ENCODE peak calls at places on chromosomes 1 and 21, in six cellular contexts. O is stomach, V is tibial nerve, T is IMR-90, D is HCT116, K is ovary. Y is an unnamed sample.

GRCh38 chr1:14969006-14969405 is 184.5 kb upstream of the TMEM51 start:
- DNase-seq in O (no peak), V (no peak), T (no peak), D (no peak), K (no peak), Y (no peak)

GRCh38 chr1:56817716-56818463 is 1.3 kb downstream of the FYB2 start:
- DNase-seq in O (no peak), V (no peak), T (no peak), D (no peak), K (no peak), Y (no peak)

GRCh38 chr1:71068325-71069240 is 12.3 kb downstream of the ZRANB2 start:
- DNase-seq in O (no peak), V (no peak), T (no peak), D (no peak), K (no peak), Y (no peak)

GRCh38 chr1:58575831-58576726 is 973 bp downstream of the TACSTD2 start:
- DNase-seq in O (peak), V (no peak), T (no peak), D (no peak), K (no peak), Y (no peak)

GRCh38 chr1:4001461-4001860 is 101.4 kb upstream of the C1orf174 start:
- DNase-seq in O (no peak), V (no peak), T (no peak), D (no peak), K (no peak), Y (no peak)

GRCh38 chr1:16387201-16388185 is 20.5 kb downstream of the SZRD1 start:
- DNase-seq in O (no peak), V (no peak), T (peak), D (no peak), K (no peak), Y (peak)

GRCh38 chr1:184745929-184746583 is 8.6 kb downstream of the EDEM3 start:
- DNase-seq in O (no peak), V (no peak), T (no peak), D (no peak), K (no peak), Y (no peak)

GRCh38 chr1:181077576-181078242 is 10.8 kb upstream of the IER5 start:
- DNase-seq in O (no peak), V (no peak), T (peak), D (no peak), K (no peak), Y (no peak)

GRCh38 chr1:227372662-227373061 is 54.4 kb upstream of the CDC42BPA start:
- DNase-seq in O (peak), V (no peak), T (peak), D (no peak), K (no peak), Y (no peak)

GRCh38 chr1:10708807-10709523 is 87.5 kb downstream of the CASZ1 start:
- DNase-seq in O (no peak), V (no peak), T (no peak), D (no peak), K (no peak), Y (no peak)

GRCh38 chr1:164058192-164058591 is 500.8 kb upstream of the PBX1 start:
- DNase-seq in O (no peak), V (no peak), T (no peak), D (no peak), K (no peak), Y (no peak)

GRCh38 chr1:63663873-63664272 is 70.7 kb downstream of the PGM1 start:
- DNase-seq in O (no peak), V (no peak), T (peak), D (no peak), K (no peak), Y (no peak)

GRCh38 chr1:214377886-214378285 is 96.9 kb downstream of the SMYD2 start:
- DNase-seq in O (no peak), V (no peak), T (peak), D (no peak), K (no peak), Y (no peak)

GRCh38 chr1:167273027-167273800 is 52.5 kb downstream of the POU2F1 start:
- DNase-seq in O (no peak), V (no peak), T (peak), D (no peak), K (no peak), Y (peak)

GRCh38 chr21:44958471-44959191 is 18.8 kb downstream of the SLX9 start:
- DNase-seq in O (peak), V (peak), T (peak), D (no peak), K (peak), Y (peak)

GRCh38 chr1:48076017-48076416 is 78.8 kb upstream of the TRABD2B start:
- DNase-seq in O (no peak), V (no peak), T (no peak), D (no peak), K (no peak), Y (no peak)

GRCh38 chr1:31767225-31767624 is 3.1 kb upstream of the ADGRB2 start:
- DNase-seq in O (no peak), V (no peak), T (no peak), D (no peak), K (no peak), Y (peak)

GRCh38 chr1:89085781-89086180 is 20.8 kb upstream of the GBP1 start:
- DNase-seq in O (peak), V (no peak), T (peak), D (peak), K (no peak), Y (no peak)

GRCh38 chr21:41769106-41769505 is 2.3 kb upstream of the RIPK4 start:
- DNase-seq in O (no peak), V (no peak), T (no peak), D (no peak), K (no peak), Y (no peak)

GRCh38 chr1:20154306-20154831 is 15.2 kb downstream of the PLA2G2F start:
- DNase-seq in O (no peak), V (no peak), T (no peak), D (no peak), K (no peak), Y (no peak)

GRCh38 chr1:16072616-16073484 is 601 bp downstream of the FAM131C start:
- DNase-seq in O (no peak), V (no peak), T (no peak), D (no peak), K (no peak), Y (peak)

GRCh38 chr1:246503341-246503740 is 3.7 kb downstream of the SMYD3 start:
- DNase-seq in O (no peak), V (no peak), T (peak), D (no peak), K (no peak), Y (no peak)

GRCh38 chr1:185996211-185996610 is 262.0 kb downstream of the HMCN1 start:
- DNase-seq in O (no peak), V (peak), T (peak), D (no peak), K (no peak), Y (peak)

GRCh38 chr1:93874025-93874651 is 4.9 kb downstream of the DNTTIP2 start:
- DNase-seq in O (no peak), V (no peak), T (peak), D (no peak), K (no peak), Y (no peak)

GRCh38 chr21:37164742-37165141 is 91.7 kb downstream of the TTC3 start:
- DNase-seq in O (no peak), V (no peak), T (no peak), D (no peak), K (no peak), Y (no peak)

DNA sequence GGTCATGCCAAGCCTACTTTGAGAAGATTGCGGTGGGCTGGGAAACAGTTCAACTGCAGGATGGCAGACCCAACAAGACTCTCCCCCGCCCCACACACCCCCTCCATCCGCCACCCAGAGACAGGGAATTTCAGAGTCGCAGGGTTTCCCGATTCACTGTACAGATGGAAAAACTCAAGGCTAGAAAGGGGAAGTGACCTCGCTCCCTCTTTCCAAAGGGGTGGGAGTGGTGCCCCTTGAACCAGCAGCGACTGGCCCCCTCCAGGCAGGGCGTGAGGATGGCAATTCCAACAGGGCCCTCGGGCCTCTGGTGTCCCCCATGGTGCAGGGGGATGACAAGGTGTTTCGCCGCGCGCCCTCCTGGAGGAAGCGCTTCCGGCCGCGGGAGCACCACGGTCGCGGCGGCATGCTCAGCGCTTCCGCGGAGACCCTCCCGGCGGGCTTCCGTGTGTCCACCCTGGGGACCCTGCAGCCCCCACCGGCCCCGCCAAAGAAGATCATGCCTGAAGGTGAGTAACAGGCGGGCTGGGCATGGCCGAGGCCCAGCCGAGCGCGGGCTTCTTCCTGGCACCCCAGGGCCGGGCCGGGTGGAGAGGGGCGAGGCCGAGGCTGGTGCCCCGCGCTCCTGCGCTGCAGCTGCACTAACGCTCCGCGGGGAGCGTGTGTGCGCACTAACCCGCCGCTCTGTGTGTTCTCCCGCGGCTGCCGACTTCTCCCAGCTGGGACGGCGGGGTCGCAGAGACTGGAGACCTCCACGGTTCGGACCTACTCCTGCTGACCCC is 10.4 kb downstream of the MYOG start:
- DNase-seq in O (no peak), V (no peak), T (no peak), D (no peak), K (no peak), Y (no peak)
- H3K4me3 ChIP-seq in O (peak), V (peak), T (no peak), D (no peak), K (peak), Y (no peak)

GRCh38 chr1:26362331-26362730 is 8.4 kb upstream of the CRYBG2 start:
- DNase-seq in O (no peak), V (no peak), T (no peak), D (no peak), K (no peak), Y (no peak)

GRCh38 chr1:26360051-26360806 is 6.3 kb upstream of the CRYBG2 start:
- DNase-seq in O (no peak), V (no peak), T (no peak), D (no peak), K (no peak), Y (peak)

GRCh38 chr1:26360807-26361604 is 7.1 kb upstream of the CRYBG2 start:
- DNase-seq in O (no peak), V (no peak), T (no peak), D (no peak), K (no peak), Y (no peak)

GRCh38 chr1:26363549-26364448 is 8.8 kb downstream of the ZNF683 start:
- DNase-seq in O (peak), V (peak), T (peak), D (peak), K (peak), Y (peak)

DNA sequence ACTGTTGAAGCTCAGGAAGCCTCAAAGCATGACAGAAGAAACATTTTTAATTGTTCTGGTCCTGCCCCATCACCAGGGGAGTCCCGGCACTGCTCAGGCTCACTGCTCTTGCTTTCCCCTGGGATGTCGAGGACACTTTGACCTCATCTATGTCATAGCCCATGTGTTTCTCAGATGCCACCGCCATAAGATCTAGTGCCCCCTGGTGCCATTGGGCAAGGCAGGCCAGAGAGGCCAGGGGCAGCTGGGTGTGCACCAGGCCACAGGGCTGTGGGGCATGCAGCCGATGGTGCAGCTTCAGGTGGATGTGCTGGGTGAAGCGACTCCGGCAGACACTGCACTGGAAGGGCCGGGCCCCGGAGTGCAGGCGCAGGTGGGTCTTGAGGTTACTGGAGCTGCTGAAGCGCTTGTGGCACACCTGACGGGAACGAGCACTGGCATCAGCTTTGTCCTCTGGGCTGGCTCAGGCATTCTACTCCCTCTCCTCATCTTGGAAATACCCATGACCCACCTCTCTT is 7.7 kb upstream of the CRYBG2 start:
- DNase-seq in O (no peak), V (no peak), T (no peak), D (no peak), K (no peak), Y (no peak)
- TF ChIP-seq CTCF in O (no peak), V (no peak), T (no peak), D (no peak), K (no peak), Y (no peak)

GRCh38 chr1:183024352-183025337 is 1.4 kb downstream of the LAMC1 start:
- DNase-seq in O (no peak), V (no peak), T (no peak), D (no peak), K (no peak), Y (no peak)

GRCh38 chr1:183021405-183022201 is 1.6 kb upstream of the LAMC1 start:
- DNase-seq in O (no peak), V (no peak), T (no peak), D (no peak), K (no peak), Y (no peak)

GRCh38 chr1:183022202-183023145 is 746 bp upstream of the LAMC1 start:
- DNase-seq in O (peak), V (peak), T (peak), D (peak), K (peak), Y (peak)

GRCh38 chr1:183023601-183024351 is 556 bp downstream of the LAMC1 start:
- DNase-seq in O (peak), V (peak), T (peak), D (peak), K (peak), Y (peak)

DNA sequence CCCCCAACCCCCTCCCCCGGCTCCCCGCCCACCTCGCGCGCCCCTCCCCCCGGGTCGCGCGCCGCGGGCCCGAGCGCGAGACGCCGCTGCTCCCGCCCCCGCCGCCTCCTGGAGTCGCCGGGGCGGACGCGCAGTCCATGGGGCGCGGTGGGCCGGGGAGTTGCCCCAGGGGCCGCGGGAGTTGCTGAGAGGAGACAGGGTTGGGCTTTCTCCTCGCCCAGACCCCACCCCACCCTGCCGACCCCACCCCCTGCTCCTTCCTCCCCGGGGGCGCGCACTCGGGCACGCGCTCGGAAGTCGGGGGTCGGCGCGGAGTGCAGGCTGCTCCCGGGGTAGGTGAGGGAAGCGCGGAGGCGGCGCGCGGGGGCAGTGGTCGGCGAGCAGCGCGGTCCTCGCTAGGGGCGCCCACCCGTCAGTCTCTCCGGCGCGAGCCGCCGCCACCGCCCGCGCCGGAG is at the start of gene LAMC1:
- DNase-seq in O (peak), V (peak), T (peak), D (no peak), K (peak), Y (peak)
- TF ChIP-seq POLR2A in O (no peak), V (peak), T (no peak), D (peak), K (no peak), Y (peak)

GRCh38 chr1:152110860-152111514 is 4.3 kb downstream of the TCHH start:
- DNase-seq in O (no peak), V (no peak), T (peak), D (no peak), K (no peak), Y (peak)

GRCh38 chr1:152108899-152109222 is 6.4 kb downstream of the TCHH start:
- DNase-seq in O (no peak), V (no peak), T (no peak), D (no peak), K (no peak), Y (no peak)

GRCh38 chr1:152110365-152110859 is 4.8 kb downstream of the TCHH start:
- DNase-seq in O (no peak), V (no peak), T (peak), D (no peak), K (no peak), Y (peak)

GRCh38 chr1:152109231-152109997 is 5.8 kb downstream of the TCHH start:
- DNase-seq in O (no peak), V (no peak), T (peak), D (no peak), K (no peak), Y (no peak)

GRCh38 chr1:152109998-152110294 is 5.3 kb downstream of the TCHH start:
- DNase-seq in O (no peak), V (no peak), T (no peak), D (no peak), K (no peak), Y (no peak)
- H3K4me3 ChIP-seq in O (peak), V (peak), T (peak), D (peak), K (no peak), Y (no peak)

GRCh38 chr1:52296345-52296744 is 69.7 kb downstream of the CC2D1B start:
- DNase-seq in O (no peak), V (peak), T (peak), D (peak), K (no peak), Y (no peak)
- TF ChIP-seq CTCF in O (peak), V (peak), T (peak), D (peak), K (peak), Y (peak)

GRCh38 chr1:6392880-6393399 is 627 bp downstream of the ACOT7 start:
- DNase-seq in O (no peak), V (no peak), T (no peak), D (no peak), K (no peak), Y (no peak)
- TF ChIP-seq POLR2A in O (no peak), V (no peak), T (no peak), D (peak), K (no peak), Y (no peak)

GRCh38 chr1:39638965-39639332 is 494 bp downstream of the HEYL start:
- DNase-seq in O (no peak), V (no peak), T (no peak), D (no peak), K (no peak), Y (no peak)
- H3K4me3 ChIP-seq in O (peak), V (peak), T (no peak), D (peak), K (peak), Y (no peak)

DNA sequence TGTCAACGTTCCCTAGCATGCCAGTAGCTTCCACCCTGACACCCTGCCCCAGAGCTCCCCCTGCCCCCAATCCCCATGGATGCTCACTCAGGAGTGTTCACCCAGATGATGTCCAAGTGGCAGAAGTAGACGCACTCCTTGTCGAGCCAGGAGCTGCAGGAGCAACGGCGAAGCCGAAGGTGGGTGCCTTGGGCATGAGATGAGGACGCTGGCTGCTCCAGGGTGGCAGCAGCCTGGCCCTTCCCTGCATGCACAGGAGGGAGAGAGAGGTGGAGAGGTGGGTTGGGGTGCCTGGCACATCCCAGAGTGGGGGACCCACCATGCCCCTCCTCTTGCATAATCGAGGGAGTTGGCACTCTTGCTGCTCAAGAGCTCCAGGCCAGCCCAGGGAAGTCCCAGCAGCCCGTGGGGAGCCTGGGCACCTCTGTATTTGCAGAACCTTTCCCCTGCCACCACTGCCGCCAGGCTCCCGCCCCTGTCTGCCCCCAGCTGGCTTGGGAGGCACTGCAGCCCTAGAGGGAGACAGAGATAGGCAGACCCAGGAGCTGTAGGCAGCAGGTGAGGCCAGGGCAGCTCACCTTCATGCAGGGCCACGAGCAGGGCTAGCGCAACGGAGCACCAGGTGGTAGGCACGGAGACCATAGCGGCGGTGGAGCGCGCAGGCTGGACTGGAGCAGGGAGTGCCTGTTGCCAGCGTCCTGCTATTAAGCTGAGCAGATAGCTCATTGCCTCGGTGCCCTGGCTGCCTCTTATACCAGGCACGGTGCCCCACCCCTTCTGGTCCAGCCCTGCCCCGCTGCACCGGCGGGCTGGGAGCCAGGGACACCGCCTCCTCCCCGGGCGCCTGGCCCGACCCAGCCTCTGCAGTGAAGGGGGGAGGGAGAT is at the start of gene EDN2:
- DNase-seq in O (peak), V (no peak), T (no peak), D (no peak), K (no peak), Y (peak)
- TF ChIP-seq CTCF in O (no peak), V (peak), T (peak), D (no peak), K (no peak), Y (peak)

GRCh38 chr1:205170532-205171269 is 40.8 kb downstream of the DSTYK start:
- DNase-seq in O (no peak), V (no peak), T (no peak), D (no peak), K (no peak), Y (no peak)
- TF ChIP-seq POLR2A in O (no peak), V (no peak), T (no peak), D (no peak), K (no peak), Y (no peak)

DNA sequence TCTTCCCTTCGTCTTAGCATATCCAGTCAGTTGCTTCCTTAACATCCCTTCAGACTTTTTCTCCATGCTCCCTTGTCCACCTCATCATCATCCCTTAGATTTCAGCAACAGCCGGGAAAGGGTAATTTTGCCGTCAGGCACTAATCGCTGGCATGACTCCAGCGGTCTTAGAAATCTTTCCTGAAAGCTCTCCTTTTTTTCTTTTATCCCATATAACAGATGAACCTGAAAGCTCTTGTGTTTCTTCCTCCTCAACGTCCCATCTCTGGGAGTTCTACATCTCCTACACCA is 10.4 kb upstream of the BOLA1 start:
- DNase-seq in O (peak), V (peak), T (peak), D (no peak), K (peak), Y (peak)
- H3K4me3 ChIP-seq in O (peak), V (peak), T (peak), D (peak), K (peak), Y (peak)